ENCODE peak calls at places on chromosomes 3 and 15, in ten cellular contexts. J is uterus, K is A549, I is heart left ventricle, N is esophagus muscularis mucosa, T is sigmoid colon, P is transverse colon, C is endothelial cell of umbilical vein, D is ovary, S is K562. R is an unnamed sample.

GRCh38 chr3:63910873-63911272 is 1.3 kb downstream of the SCAANT1 start:
- DNase-seq in J (no peak), K (no peak), I (no peak), N (no peak), T (no peak), P (no peak), C (peak), D (no peak), S (no peak), R (peak)

GRCh38 chr3:10274601-10275000 is 18.1 kb downstream of the GHRL start:
- DNase-seq in J (no peak), K (no peak), I (no peak), N (no peak), T (no peak), P (no peak), C (no peak), D (no peak), S (no peak), R (no peak)

GRCh38 chr3:175001091-175001490 is 142.0 kb downstream of the NAALADL2 start:
- DNase-seq in J (no peak), K (no peak), I (no peak), N (no peak), T (no peak), P (no peak), C (no peak), D (no peak), S (no peak), R (no peak)

GRCh38 chr3:123478314-123478713 is 29.4 kb upstream of the ADCY5 start:
- DNase-seq in J (no peak), K (no peak), I (no peak), N (no peak), T (no peak), P (no peak), C (no peak), D (no peak), S (no peak), R (no peak)

GRCh38 chr3:74751775-74752174 is 137.3 kb upstream of the CNTN3 start:
- DNase-seq in J (no peak), K (no peak), I (no peak), N (no peak), T (no peak), P (no peak), C (no peak), D (no peak), S (no peak), R (peak)

GRCh38 chr3:14943042-14943441 is 4.3 kb upstream of the NR2C2 start:
- DNase-seq in J (no peak), K (no peak), I (no peak), N (no peak), T (no peak), P (no peak), C (no peak), D (no peak), S (no peak), R (no peak)

GRCh38 chr3:115108614-115109013 is 38.5 kb downstream of the ZBTB20 start:
- DNase-seq in J (no peak), K (no peak), I (no peak), N (no peak), T (no peak), P (no peak), C (peak), D (no peak), S (no peak), R (no peak)

GRCh38 chr15:67190813-67191212 is 63.6 kb downstream of the AAGAB start:
- DNase-seq in J (no peak), K (no peak), I (no peak), N (no peak), T (no peak), P (no peak), C (no peak), D (no peak), S (no peak), R (no peak)

GRCh38 chr15:67077641-67078215 is 12.3 kb downstream of the SMAD3 start:
- DNase-seq in J (no peak), K (no peak), I (no peak), N (no peak), T (no peak), P (peak), C (no peak), D (no peak), S (no peak), R (no peak)

GRCh38 chr3:68666409-68667193 is 265.7 kb downstream of the TAFA4 start:
- DNase-seq in J (no peak), K (no peak), I (no peak), N (no peak), T (no peak), P (no peak), C (no peak), D (no peak), S (no peak), R (no peak)

GRCh38 chr3:181782306-181782924 is 70.7 kb downstream of the SOX2 start:
- DNase-seq in J (no peak), K (peak), I (no peak), N (no peak), T (no peak), P (no peak), C (peak), D (no peak), S (peak), R (no peak)

GRCh38 chr3:62084558-62084957 is 288.8 kb downstream of the FEZF2 start:
- DNase-seq in J (no peak), K (no peak), I (no peak), N (no peak), T (no peak), P (no peak), C (peak), D (no peak), S (no peak), R (no peak)

GRCh38 chr15:73982251-73982962 is 9.7 kb downstream of the STOML1 start:
- DNase-seq in J (peak), K (no peak), I (peak), N (peak), T (peak), P (peak), C (peak), D (peak), S (no peak), R (peak)

GRCh38 chr15:80468776-80469175 is 64.6 kb downstream of the ARNT2 start:
- DNase-seq in J (no peak), K (no peak), I (no peak), N (no peak), T (no peak), P (no peak), C (no peak), D (no peak), S (no peak), R (no peak)

GRCh38 chr15:47384316-47384715 is 333.0 kb upstream of the SEMA6D start:
- DNase-seq in J (peak), K (no peak), I (no peak), N (no peak), T (no peak), P (no peak), C (peak), D (peak), S (no peak), R (no peak)

GRCh38 chr15:82952156-82953081 is at the start of gene HOMER2:
- DNase-seq in J (no peak), K (peak), I (peak), N (no peak), T (no peak), P (peak), C (no peak), D (peak), S (no peak), R (peak)

GRCh38 chr15:76401285-76401684 is 64.7 kb downstream of the ISL2 start:
- DNase-seq in J (no peak), K (no peak), I (no peak), N (no peak), T (no peak), P (no peak), C (no peak), D (no peak), S (no peak), R (no peak)

GRCh38 chr15:88249220-88249619 is 7.3 kb downstream of the NTRK3 start:
- DNase-seq in J (peak), K (no peak), I (no peak), N (no peak), T (no peak), P (no peak), C (no peak), D (no peak), S (no peak), R (no peak)

GRCh38 chr3:107206141-107206540 is 171.1 kb upstream of the CCDC54 start:
- DNase-seq in J (no peak), K (peak), I (peak), N (no peak), T (no peak), P (no peak), C (peak), D (no peak), S (peak), R (peak)

GRCh38 chr15:81410318-81410753 is 36.3 kb upstream of the TMC3 start:
- DNase-seq in J (peak), K (peak), I (peak), N (no peak), T (peak), P (no peak), C (peak), D (peak), S (peak), R (peak)

GRCh38 chr15:79970921-79971434 is at the start of gene BCL2A1:
- DNase-seq in J (no peak), K (peak), I (no peak), N (no peak), T (no peak), P (peak), C (peak), D (no peak), S (no peak), R (no peak)

GRCh38 chr3:12367346-12367745 is 78.5 kb downstream of the PPARG start:
- DNase-seq in J (no peak), K (no peak), I (no peak), N (no peak), T (no peak), P (no peak), C (no peak), D (no peak), S (no peak), R (no peak)

GRCh38 chr3:56985460-56986327 is 74.8 kb upstream of the SPATA12 start:
- DNase-seq in J (no peak), K (no peak), I (no peak), N (no peak), T (no peak), P (no peak), C (no peak), D (no peak), S (no peak), R (no peak)

GRCh38 chr3:32355892-32356291 is 35.8 kb upstream of the CMTM7 start:
- DNase-seq in J (no peak), K (no peak), I (no peak), N (no peak), T (no peak), P (no peak), C (peak), D (no peak), S (no peak), R (no peak)

GRCh38 chr3:71973337-71974030 is 188.5 kb upstream of the PROK2 start:
- DNase-seq in J (no peak), K (no peak), I (no peak), N (no peak), T (no peak), P (no peak), C (no peak), D (no peak), S (no peak), R (no peak)

GRCh38 chr3:12252859-12253258 is 36.0 kb upstream of the PPARG start:
- DNase-seq in J (no peak), K (no peak), I (no peak), N (no peak), T (no peak), P (no peak), C (no peak), D (no peak), S (no peak), R (no peak)

GRCh38 chr3:38122712-38123290 is 14.1 kb downstream of the ACAA1 start:
- DNase-seq in J (no peak), K (no peak), I (no peak), N (no peak), T (no peak), P (no peak), C (no peak), D (no peak), S (no peak), R (no peak)

GRCh38 chr3:160458151-160458550 is 8.6 kb upstream of the TRIM59 start:
- DNase-seq in J (no peak), K (no peak), I (no peak), N (no peak), T (no peak), P (no peak), C (no peak), D (no peak), S (no peak), R (peak)

GRCh38 chr3:137582484-137582883 is 181.6 kb upstream of the SOX14 start:
- DNase-seq in J (no peak), K (no peak), I (no peak), N (no peak), T (no peak), P (no peak), C (no peak), D (no peak), S (no peak), R (no peak)

GRCh38 chr15:74783072-74783807 is 1.4 kb downstream of the CSK start:
- DNase-seq in J (no peak), K (no peak), I (no peak), N (no peak), T (no peak), P (peak), C (peak), D (no peak), S (peak), R (peak)

GRCh38 chr15:83127547-83128150 is 20.2 kb downstream of the TM6SF1 start:
- DNase-seq in J (no peak), K (no peak), I (no peak), N (no peak), T (no peak), P (no peak), C (no peak), D (no peak), S (no peak), R (no peak)

GRCh38 chr3:176769547-176770190 is 427.6 kb downstream of the TBL1XR1 start:
- DNase-seq in J (no peak), K (no peak), I (no peak), N (no peak), T (no peak), P (no peak), C (no peak), D (no peak), S (no peak), R (no peak)

GRCh38 chr15:79310612-79310984 is 314 bp upstream of the TMED3 start:
- DNase-seq in J (no peak), K (no peak), I (no peak), N (peak), T (no peak), P (no peak), C (no peak), D (no peak), S (no peak), R (no peak)

GRCh38 chr3:18007980-18008379 is 265.5 kb upstream of the TBC1D5 start:
- DNase-seq in J (no peak), K (no peak), I (no peak), N (no peak), T (no peak), P (no peak), C (no peak), D (no peak), S (no peak), R (no peak)

GRCh38 chr15:98308117-98308516 is 340.2 kb upstream of the IGF1R start:
- DNase-seq in J (no peak), K (no peak), I (no peak), N (no peak), T (no peak), P (no peak), C (no peak), D (no peak), S (no peak), R (no peak)

GRCh38 chr15:94387854-94388441 is 156.6 kb downstream of the MCTP2 start:
- DNase-seq in J (no peak), K (no peak), I (no peak), N (no peak), T (no peak), P (no peak), C (no peak), D (no peak), S (no peak), R (no peak)

GRCh38 chr15:25136119-25136518 is 181.3 kb downstream of the SNRPN start:
- DNase-seq in J (no peak), K (no peak), I (no peak), N (no peak), T (no peak), P (no peak), C (peak), D (no peak), S (peak), R (no peak)

GRCh38 chr15:51160484-51160883 is 65.8 kb upstream of the TNFAIP8L3 start:
- DNase-seq in J (no peak), K (no peak), I (no peak), N (peak), T (no peak), P (no peak), C (no peak), D (no peak), S (no peak), R (no peak)

GRCh38 chr3:95297586-95297985 is 1234.7 kb downstream of the NSUN3 start:
- DNase-seq in J (no peak), K (no peak), I (no peak), N (no peak), T (no peak), P (no peak), C (no peak), D (no peak), S (no peak), R (no peak)

GRCh38 chr3:39907981-39908380 is 98.6 kb downstream of the MYRIP start:
- DNase-seq in J (no peak), K (no peak), I (peak), N (no peak), T (no peak), P (peak), C (peak), D (peak), S (no peak), R (no peak)

GRCh38 chr3:43748179-43748578 is 57.4 kb downstream of the ABHD5 start:
- DNase-seq in J (no peak), K (no peak), I (no peak), N (no peak), T (no peak), P (no peak), C (peak), D (no peak), S (no peak), R (no peak)
- TF ChIP-seq POLR2A in J (no peak), K (no peak), I (no peak), N (no peak), T (no peak), P (no peak), C (no peak), D (no peak), S (no peak), R (no peak)

DNA sequence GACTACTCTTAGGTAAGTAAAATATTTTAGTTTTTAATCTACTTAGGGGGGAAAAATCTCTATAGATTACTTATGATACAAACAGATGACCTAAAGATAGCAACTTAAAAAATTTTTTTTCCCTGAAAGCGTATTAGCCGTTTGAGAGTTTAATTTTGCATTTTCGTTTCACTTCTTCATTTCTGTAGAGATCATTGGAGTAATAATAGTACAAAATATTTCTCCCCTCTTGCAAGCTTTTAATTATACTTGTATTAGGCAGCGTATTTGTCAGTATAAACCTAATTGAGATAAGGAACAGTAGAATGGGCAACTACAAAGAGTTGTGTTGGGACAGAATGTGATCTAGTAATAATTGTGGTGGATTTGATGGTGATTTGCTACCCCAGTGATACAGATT is 10.3 kb downstream of the SKIL start:
- DNase-seq in J (no peak), K (no peak), I (no peak), N (no peak), T (no peak), P (no peak), C (no peak), D (no peak), S (no peak), R (no peak)
- TF ChIP-seq POLR2A in J (no peak), K (no peak), I (no peak), N (no peak), T (no peak), P (no peak), C (no peak), D (no peak), S (no peak), R (no peak)

DNA sequence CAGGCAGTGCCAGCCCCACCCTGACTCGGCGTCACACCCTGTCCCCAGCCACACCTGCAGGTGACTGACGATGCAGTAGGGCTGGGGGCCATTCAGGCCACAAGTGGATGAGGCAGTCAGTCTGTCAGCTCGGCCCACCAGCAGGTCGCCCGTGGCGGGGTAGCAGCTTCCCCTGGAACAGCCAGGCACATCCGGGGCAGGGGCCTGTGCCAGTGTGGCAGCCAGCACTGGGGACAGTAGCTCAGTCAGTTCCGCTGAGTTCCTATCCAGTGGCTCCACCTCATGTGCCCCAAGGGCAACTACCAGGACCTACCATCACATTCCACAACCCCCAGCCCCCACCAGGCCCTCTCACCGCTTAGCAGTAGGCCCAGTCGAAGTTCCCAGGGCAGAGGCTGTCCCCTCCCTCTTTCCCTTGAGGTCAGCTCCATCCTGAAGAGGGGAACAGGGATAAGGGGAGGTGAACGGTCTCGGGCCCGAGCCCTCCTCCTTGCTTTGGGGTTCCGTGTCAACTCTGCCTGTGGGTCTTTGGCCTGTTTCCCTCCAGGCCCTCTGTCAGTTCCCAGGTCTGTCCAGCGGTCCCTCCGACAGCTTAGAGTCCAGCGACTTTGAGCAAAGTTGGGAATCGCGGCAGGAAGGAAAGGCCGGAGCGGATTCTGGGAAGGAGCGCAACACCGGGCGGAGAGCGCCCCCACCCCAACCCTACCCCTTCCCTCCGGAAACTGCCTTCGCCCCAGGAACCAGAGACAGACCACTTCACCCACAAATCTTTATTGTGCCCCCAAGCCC is at the start of gene LAMB2:
- DNase-seq in J (peak), K (peak), I (peak), N (peak), T (peak), P (peak), C (peak), D (peak), S (peak), R (no peak)
- TF ChIP-seq POLR2A in J (peak), K (peak), I (no peak), N (peak), T (peak), P (peak), C (peak), D (peak), S (no peak), R (no peak)

GRCh38 chr15:40108855-40109735 is at the start of gene BMF:
- DNase-seq in J (peak), K (peak), I (peak), N (peak), T (peak), P (peak), C (peak), D (peak), S (peak), R (peak)
- TF ChIP-seq POLR2A in J (no peak), K (no peak), I (no peak), N (peak), T (no peak), P (peak), C (no peak), D (no peak), S (no peak), R (no peak)

R was measured in erythroblast.